ENCODE peak calls at places on chromosomes 7 and 10, in eight cellular contexts. Z is GM23338, N is tibial artery, G is cardiac muscle cell, H is pancreas, Q is vagina, K is HCT116, B is A673. W is an unnamed sample. For H3K4me1, the result is how much of the 10 kb centered on the place peaks cover.

GRCh38 chr10:91627344-91628102 is 5.3 kb downstream of the PPP1R3C start:
- DNase-seq in B (no peak), G (no peak), H (no peak), Z (no peak), N (no peak), Q (no peak), K (no peak), W (no peak)

GRCh38 chr10:11448545-11449244 is 162.8 kb downstream of the USP6NL start:
- DNase-seq in Z (no peak), K (no peak), Q (no peak), B (no peak), N (no peak), G (no peak), H (no peak), W (no peak)

GRCh38 chr7:74164985-74165456 is 9.1 kb upstream of the EIF4H start:
- DNase-seq in Q (no peak), Z (peak), B (no peak), G (peak), H (no peak), K (no peak), N (no peak), W (no peak)

GRCh38 chr7:33190688-33191304 is 61.4 kb downstream of the BBS9 start:
- DNase-seq in Q (no peak), H (no peak), B (no peak), K (no peak), N (no peak), Z (no peak), G (no peak), W (no peak)

GRCh38 chr7:149830997-149831729 is 7.0 kb upstream of the ZNF862 start:
- DNase-seq in H (peak), B (no peak), Z (no peak), N (no peak), Q (no peak), G (no peak), K (no peak), W (no peak)

GRCh38 chr10:58217612-58218011 is 50.1 kb downstream of the IPMK start:
- DNase-seq in N (no peak), H (no peak), B (no peak), G (no peak), Z (no peak), Q (no peak), K (no peak), W (no peak)

GRCh38 chr10:70379581-70380176 is 2.7 kb downstream of the LRRC20 start:
- DNase-seq in G (no peak), Q (no peak), K (no peak), N (no peak), Z (peak), B (no peak), H (no peak), W (no peak)

GRCh38 chr7:82313269-82313668 is 130.3 kb downstream of the CACNA2D1 start:
- DNase-seq in Q (no peak), H (no peak), N (no peak), B (no peak), K (no peak), Z (no peak), G (no peak), W (no peak)

GRCh38 chr7:101998029-101998903 is 180.8 kb downstream of the CUX1 start:
- DNase-seq in B (no peak), Z (no peak), Q (no peak), K (no peak), G (no peak), H (no peak), N (no peak), W (peak)

GRCh38 chr7:35482231-35482630 is 212.7 kb downstream of the HERPUD2 start:
- DNase-seq in Q (no peak), H (no peak), B (no peak), K (no peak), N (no peak), Z (no peak), G (peak), W (no peak)

GRCh38 chr7:2159176-2159520 is 73.6 kb downstream of the MAD1L1 start:
- DNase-seq in G (no peak), Z (peak), H (no peak), Q (no peak), K (no peak), N (no peak), B (no peak), W (no peak)

GRCh38 chr7:87414400-87415188 is 60.9 kb downstream of the ABCB4 start:
- DNase-seq in B (no peak), K (no peak), H (no peak), N (no peak), G (no peak), Q (no peak), Z (no peak), W (no peak)

GRCh38 chr10:71225291-71226058 is 13.1 kb downstream of the UNC5B start:
- DNase-seq in B (no peak), N (peak), K (no peak), H (peak), Z (no peak), G (no peak), Q (no peak), W (no peak)

GRCh38 chr10:80949785-80950184 is 412.1 kb downstream of the SH2D4B start:
- DNase-seq in G (no peak), H (no peak), K (no peak), N (no peak), B (no peak), Q (no peak), Z (no peak), W (no peak)

GRCh38 chr10:88820990-88821389 is 18.5 kb downstream of the LIPM start:
- DNase-seq in Z (no peak), Q (no peak), N (no peak), B (peak), H (no peak), G (peak), K (no peak), W (no peak)

GRCh38 chr7:157577796-157578339 is 241.1 kb downstream of the DNAJB6 start:
- DNase-seq in N (no peak), B (no peak), Z (no peak), K (no peak), G (no peak), H (no peak), Q (no peak), W (no peak)

GRCh38 chr7:136294977-136295376 is 317.8 kb upstream of the MTPN start:
- DNase-seq in Z (peak), G (no peak), Q (no peak), H (no peak), K (no peak), N (no peak), B (no peak), W (no peak)

GRCh38 chr7:1529383-1530116 is 952 bp upstream of the MAFK start:
- DNase-seq in N (no peak), B (no peak), K (no peak), Z (no peak), H (no peak), G (no peak), Q (no peak), W (peak)

GRCh38 chr10:48602401-48603135 is 2.3 kb downstream of the ARHGAP22 start:
- DNase-seq in H (no peak), K (no peak), Q (no peak), Z (no peak), G (no peak), B (no peak), N (no peak), W (no peak)

GRCh38 chr7:1344981-1345701 is 112.5 kb downstream of the UNCX start:
- DNase-seq in K (no peak), Z (no peak), B (no peak), G (no peak), Q (no peak), H (peak), N (no peak), W (peak)

GRCh38 chr7:129874722-129875121 is 78.0 kb downstream of the UBE2H start:
- DNase-seq in K (no peak), Z (no peak), G (no peak), B (no peak), Q (no peak), N (no peak), H (no peak), W (no peak)

GRCh38 chr10:32151876-32152275 is 95.7 kb upstream of the KIF5B start:
- DNase-seq in Z (no peak), B (no peak), N (no peak), Q (no peak), H (no peak), K (no peak), G (no peak), W (no peak)

GRCh38 chr7:18895456-18895855 is 222.0 kb downstream of the TWIST1 start:
- DNase-seq in B (peak), G (peak), K (peak), H (no peak), Q (no peak), N (no peak), Z (no peak), W (no peak)

DNA sequence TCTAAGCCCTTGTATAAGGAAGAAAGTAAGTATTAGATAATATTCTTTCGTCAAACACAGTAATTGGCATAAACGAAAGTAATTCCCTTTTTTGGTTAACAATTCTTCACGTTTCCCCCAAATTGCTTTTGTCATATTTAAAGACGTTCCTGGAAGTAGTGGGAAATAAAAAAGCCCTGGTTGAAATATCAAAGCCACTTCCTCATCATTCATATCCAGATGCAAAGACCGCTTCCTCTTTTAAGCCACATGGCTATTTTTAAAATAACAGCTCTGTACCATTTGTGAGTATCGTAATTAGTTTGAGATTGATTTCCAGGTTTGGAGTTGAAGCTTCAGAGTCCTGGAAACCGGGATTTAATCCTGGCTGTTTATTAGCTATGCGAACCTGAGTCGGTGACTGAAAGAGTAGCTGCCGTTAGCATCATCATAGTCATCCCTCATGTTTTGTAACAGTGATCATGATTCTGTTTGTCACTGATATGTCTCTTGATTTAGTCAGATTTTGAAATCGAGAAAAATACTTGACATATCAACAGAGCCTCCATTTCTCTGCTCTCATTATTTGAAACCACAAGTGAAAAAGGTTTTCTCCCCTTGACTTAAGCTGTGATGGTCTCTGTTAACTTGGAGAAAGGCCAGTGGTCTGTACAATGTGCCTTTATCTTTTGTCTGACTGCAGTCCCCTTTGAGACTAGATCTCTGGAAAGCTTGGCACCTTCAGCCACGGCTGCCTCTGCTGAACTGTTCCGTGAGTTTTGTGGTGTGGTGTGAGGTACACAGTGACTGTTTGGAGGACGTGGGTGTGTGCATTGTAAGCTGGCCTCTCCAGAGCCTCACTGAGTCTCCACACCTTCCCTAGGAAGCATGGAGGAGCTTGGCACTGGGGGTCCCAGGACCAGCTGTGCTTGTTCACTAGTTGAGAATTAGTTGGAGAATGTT is 18.1 kb downstream of the OPTN start:
- DNase-seq in N (no peak), Q (no peak), H (no peak), Z (no peak), B (no peak), K (no peak), G (no peak), W (peak)
- H3K4me1 ChIP-seq in N (under half), Q (under half), H (under half), Z (under half), B (under half), K (under half), G (under half), W (half or more)

GRCh38 chr10:117339569-117339968 is 35.7 kb downstream of the PDZD8 start:
- DNase-seq in H (no peak), Q (no peak), K (no peak), N (no peak), Z (no peak), G (peak), B (no peak), W (no peak)

GRCh38 chr10:117341061-117341460 is 34.2 kb downstream of the PDZD8 start:
- DNase-seq in H (no peak), G (no peak), K (no peak), Q (no peak), B (no peak), Z (no peak), N (no peak), W (no peak)

GRCh38 chr10:117345143-117345542 is 30.1 kb downstream of the PDZD8 start:
- DNase-seq in Q (no peak), N (no peak), B (peak), H (no peak), G (peak), Z (peak), K (no peak), W (no peak)

GRCh38 chr10:117339979-117340378 is 35.3 kb downstream of the PDZD8 start:
- DNase-seq in Z (no peak), N (no peak), B (no peak), Q (no peak), G (no peak), K (no peak), H (no peak), W (no peak)

DNA sequence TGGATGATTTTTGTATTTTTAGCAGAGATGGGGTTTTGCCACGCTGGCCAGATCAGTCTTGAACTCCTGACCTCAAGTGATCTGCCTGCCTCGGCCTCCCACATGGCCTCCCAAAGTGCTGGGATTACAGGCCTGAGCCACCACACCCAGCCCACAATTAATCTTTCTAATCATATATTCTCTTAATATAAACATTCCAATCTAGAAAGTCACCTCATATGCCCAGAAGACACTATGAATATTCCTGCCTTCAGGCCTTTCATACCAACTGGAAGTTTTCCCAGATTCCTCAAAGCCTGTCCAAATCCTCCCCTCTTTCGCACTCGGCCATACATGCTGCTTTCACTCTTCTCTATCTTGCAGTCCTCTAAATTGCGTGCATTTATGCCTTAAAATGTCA is 32.6 kb downstream of the PDZD8 start:
- DNase-seq in N (no peak), K (no peak), G (peak), Z (no peak), H (no peak), B (peak), Q (no peak), W (no peak)
- H3K27ac ChIP-seq in N (no peak), K (peak), G (no peak), Z (peak), H (no peak), B (no peak), Q (no peak), W (no peak)

GRCh38 chr10:119080521-119081259 is at the start of gene EIF3A:
- DNase-seq in H (peak), B (peak), K (peak), G (peak), N (peak), Q (no peak), Z (peak), W (peak)
- TF ChIP-seq CTCF in H (no peak), B (no peak), K (no peak), G (no peak), N (no peak), Q (no peak), Z (no peak), W (no peak)

GRCh38 chr10:30103595-30104310 is 44.4 kb upstream of the JCAD start:
- DNase-seq in B (peak), K (no peak), Z (no peak), Q (no peak), N (no peak), H (no peak), G (no peak), W (no peak)

GRCh38 chr10:30111340-30111980 is 52.1 kb upstream of the JCAD start:
- DNase-seq in B (peak), K (no peak), Z (no peak), N (no peak), H (no peak), G (peak), Q (no peak), W (no peak)

DNA sequence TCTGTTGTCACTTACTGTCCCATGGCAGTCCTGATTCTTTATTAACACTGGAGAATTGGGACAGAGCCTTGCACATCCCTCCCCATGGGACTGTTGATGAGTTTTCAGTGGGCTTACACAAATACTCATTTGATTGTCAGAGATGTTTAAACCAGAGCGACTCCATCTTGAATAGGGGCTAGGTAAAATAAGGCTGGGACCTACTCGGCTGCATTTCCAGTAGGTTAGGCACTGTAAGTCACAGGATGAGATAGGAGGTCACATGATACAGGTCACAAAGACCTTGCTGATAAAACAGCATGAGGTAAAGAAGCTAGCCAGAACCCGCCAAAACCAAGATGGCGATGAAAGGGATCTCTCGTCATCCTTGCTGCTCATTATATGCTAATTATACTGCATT is 47.6 kb upstream of the JCAD start:
- DNase-seq in B (no peak), K (no peak), H (no peak), N (no peak), Z (no peak), G (no peak), Q (no peak), W (no peak)
- H3K4me1 ChIP-seq in B (under half), K (under half), H (under half), N (under half), Z (under half), G (under half), Q (under half), W (under half)